ENCODE peak calls at places on chromosome 5, in six cellular contexts. H, M, Y, G, L and P are unnamed samples.
A peak's percentile ranks its signal among the peaks of the same experiment; 100 is the strongest.

GRCh38 chr5:179287071-179287470 is 58.2 kb downstream of the ADAMTS2 start:
- DNase-seq in H (no peak), M (no peak), Y (no peak), G (no peak), L (no peak), P (no peak)

GRCh38 chr5:55530669-55531068 is 4.1 kb downstream of the PLPP1 start:
- DNase-seq in H (no peak), M (peak; percentile 32), Y (no peak), G (no peak), L (no peak), P (no peak)

GRCh38 chr5:95761771-95762680 is 30.9 kb downstream of the RHOBTB3 start:
- DNase-seq in H (peak; percentile 94), M (no peak), Y (no peak), G (no peak), L (peak; percentile 44), P (no peak)

GRCh38 chr5:146680846-146681585 is 165.0 kb upstream of the GPR151 start:
- DNase-seq in H (no peak), M (no peak), Y (no peak), G (peak; percentile 47), L (no peak), P (no peak)

GRCh38 chr5:107808671-107809137 is 138.0 kb upstream of the EFNA5 start:
- DNase-seq in H (no peak), M (peak; percentile 96), Y (peak; percentile 87), G (no peak), L (peak; percentile 33), P (peak; percentile 80)

GRCh38 chr5:95178046-95178651 is 106.7 kb downstream of the MCTP1 start:
- DNase-seq in H (no peak), M (peak; percentile 95), Y (peak; percentile 70), G (no peak), L (peak; percentile 30), P (peak; percentile 64)

GRCh38 chr5:60633336-60633735 is 66.6 kb downstream of the DEPDC1B start:
- DNase-seq in H (peak; percentile 87), M (no peak), Y (no peak), G (peak; percentile 17), L (peak; percentile 73), P (no peak)

GRCh38 chr5:167853421-167853820 is 438.0 kb upstream of the WWC1 start:
- DNase-seq in H (peak; percentile 59), M (no peak), Y (no peak), G (no peak), L (peak; percentile 76), P (no peak)

GRCh38 chr5:134521831-134522230 is 3.6 kb upstream of the JADE2 start:
- DNase-seq in H (no peak), M (no peak), Y (no peak), G (no peak), L (no peak), P (no peak)

GRCh38 chr5:61619289-61619688 is 287.2 kb downstream of the ZSWIM6 start:
- DNase-seq in H (no peak), M (no peak), Y (no peak), G (no peak), L (no peak), P (no peak)

GRCh38 chr5:84091400-84091799 is 293.3 kb downstream of the EDIL3 start:
- DNase-seq in H (no peak), M (no peak), Y (no peak), G (no peak), L (no peak), P (peak; percentile 12)

GRCh38 chr5:5770825-5771224 is 348.3 kb downstream of the ICE1 start:
- DNase-seq in H (no peak), M (no peak), Y (no peak), G (no peak), L (no peak), P (no peak)

GRCh38 chr5:132132138-132132537 is 58.5 kb downstream of the CSF2 start:
- DNase-seq in H (no peak), M (no peak), Y (no peak), G (no peak), L (peak; percentile 15), P (no peak)

GRCh38 chr5:74127377-74128338 is 501.7 kb downstream of the ARHGEF28 start:
- DNase-seq in H (peak; percentile 33), M (no peak), Y (no peak), G (no peak), L (no peak), P (no peak)

GRCh38 chr5:16446993-16447392 is 18.6 kb downstream of the ZNF622 start:
- DNase-seq in H (no peak), M (no peak), Y (no peak), G (no peak), L (no peak), P (no peak)

GRCh38 chr5:134568761-134569725 is 43.6 kb downstream of the JADE2 start:
- DNase-seq in H (peak; percentile 24), M (no peak), Y (no peak), G (no peak), L (no peak), P (no peak)

GRCh38 chr5:23268136-23268535 is 239.3 kb upstream of the PRDM9 start:
- DNase-seq in H (no peak), M (no peak), Y (no peak), G (no peak), L (no peak), P (no peak)

GRCh38 chr5:141398608-141399007 is 861 bp downstream of the PCDHGB5 start:
- DNase-seq in H (no peak), M (no peak), Y (no peak), G (no peak), L (no peak), P (no peak)

GRCh38 chr5:83220331-83220730 is 143.0 kb downstream of the XRCC4 start:
- DNase-seq in H (peak; percentile 8), M (no peak), Y (no peak), G (no peak), L (no peak), P (no peak)

GRCh38 chr5:7331083-7331482 is 64.9 kb upstream of the ADCY2 start:
- DNase-seq in H (no peak), M (peak; percentile 42), Y (no peak), G (no peak), L (no peak), P (no peak)

GRCh38 chr5:120958877-120959485 is 494.9 kb downstream of the PRR16 start:
- DNase-seq in H (no peak), M (no peak), Y (no peak), G (no peak), L (no peak), P (no peak)

GRCh38 chr5:180649297-180650039 is at the start of gene FLT4:
- DNase-seq in H (no peak), M (no peak), Y (no peak), G (no peak), L (no peak), P (no peak)

DNA sequence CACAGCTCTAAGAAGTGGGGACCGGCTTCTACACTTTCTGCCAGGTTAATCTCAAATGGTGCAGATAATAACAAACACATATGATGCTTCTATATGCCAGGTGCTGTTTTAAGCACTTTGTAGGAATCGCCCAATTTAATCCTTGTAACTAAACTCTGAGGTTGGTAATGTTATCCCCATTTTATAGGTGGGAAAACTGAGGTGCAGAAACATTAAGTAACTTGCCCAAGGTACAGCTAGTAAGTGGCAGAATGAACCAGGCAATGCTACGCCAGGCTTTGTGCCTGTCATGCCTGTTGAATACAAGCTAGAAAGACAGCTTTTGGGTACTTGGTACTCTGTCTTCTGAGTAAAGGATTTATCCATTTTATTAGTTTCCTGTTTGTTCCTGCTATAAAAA is 19.7 kb downstream of the IQGAP2 start:
- DNase-seq in H (no peak), M (no peak), Y (no peak), G (no peak), L (no peak), P (no peak)
- H4K91ac ChIP-seq in H (no peak overlapping the region), M (no peak overlapping the region), Y (no peak overlapping the region), G (no peak overlapping the region), L (no peak overlapping the region), P (no peak overlapping the region)

DNA sequence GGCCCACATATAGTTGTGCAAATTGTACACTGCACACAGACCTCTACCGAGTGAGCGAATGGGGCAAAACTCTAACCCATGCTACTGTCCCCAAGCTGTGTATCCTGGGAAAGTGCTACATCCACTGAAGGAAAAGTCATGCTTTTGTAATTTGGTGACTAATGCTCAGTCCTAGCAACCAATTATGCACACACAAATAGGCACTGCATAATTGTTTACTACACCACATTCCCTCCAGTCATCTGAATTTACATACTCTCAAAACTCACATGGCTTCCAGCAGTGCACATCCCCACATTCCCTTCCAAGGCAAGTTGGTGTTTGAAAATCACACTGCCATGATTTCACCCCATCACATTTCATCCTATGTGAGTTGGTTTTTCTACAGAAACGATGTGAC is 125.9 kb upstream of the OSMR start:
- DNase-seq in H (peak; percentile 89), M (no peak), Y (no peak), G (peak; percentile 43), L (peak; percentile 95), P (no peak)
- H2AK5ac ChIP-seq in H (no peak overlapping the region), M (no peak overlapping the region), Y (no peak overlapping the region), G (no peak overlapping the region), L (no peak overlapping the region), P (no peak overlapping the region)

GRCh38 chr5:160071521-160072299 is 47.5 kb downstream of the PWWP2A start:
- DNase-seq in H (no peak), M (no peak), Y (no peak), G (no peak), L (peak; percentile 89), P (no peak)

GRCh38 chr5:160075073-160075472 is 44.2 kb downstream of the PWWP2A start:
- DNase-seq in H (peak; percentile 36), M (no peak), Y (no peak), G (no peak), L (peak; percentile 48), P (no peak)

GRCh38 chr5:160081495-160081894 is 37.8 kb downstream of the PWWP2A start:
- DNase-seq in H (no peak), M (no peak), Y (no peak), G (no peak), L (no peak), P (no peak)

GRCh38 chr5:160079753-160080152 is 39.5 kb downstream of the PWWP2A start:
- DNase-seq in H (no peak), M (no peak), Y (no peak), G (no peak), L (no peak), P (no peak)

DNA sequence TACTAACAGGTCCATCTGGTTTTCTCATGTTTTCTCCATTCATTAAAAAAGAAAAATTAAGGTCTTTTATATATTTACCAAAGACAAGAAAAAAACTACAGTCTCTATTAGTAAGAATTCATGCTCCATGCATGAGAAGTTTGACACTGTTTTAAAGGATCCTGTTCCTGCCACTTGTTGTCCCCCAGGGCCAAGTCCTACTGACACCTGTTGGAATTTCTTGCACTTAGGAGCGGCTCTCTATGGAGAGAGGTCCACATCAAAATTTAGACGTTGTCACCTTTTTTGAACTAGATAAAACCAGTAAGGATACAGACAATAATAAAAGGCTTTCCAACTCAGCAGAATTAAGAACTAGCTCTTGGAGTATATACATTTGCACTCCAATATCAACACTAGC is 42.3 kb downstream of the PWWP2A start:
- DNase-seq in H (no peak), M (no peak), Y (no peak), G (no peak), L (no peak), P (no peak)
- H4K91ac ChIP-seq in H (no peak overlapping the region), M (no peak overlapping the region), Y (no peak overlapping the region), G (no peak overlapping the region), L (no peak overlapping the region), P (no peak overlapping the region)

DNA sequence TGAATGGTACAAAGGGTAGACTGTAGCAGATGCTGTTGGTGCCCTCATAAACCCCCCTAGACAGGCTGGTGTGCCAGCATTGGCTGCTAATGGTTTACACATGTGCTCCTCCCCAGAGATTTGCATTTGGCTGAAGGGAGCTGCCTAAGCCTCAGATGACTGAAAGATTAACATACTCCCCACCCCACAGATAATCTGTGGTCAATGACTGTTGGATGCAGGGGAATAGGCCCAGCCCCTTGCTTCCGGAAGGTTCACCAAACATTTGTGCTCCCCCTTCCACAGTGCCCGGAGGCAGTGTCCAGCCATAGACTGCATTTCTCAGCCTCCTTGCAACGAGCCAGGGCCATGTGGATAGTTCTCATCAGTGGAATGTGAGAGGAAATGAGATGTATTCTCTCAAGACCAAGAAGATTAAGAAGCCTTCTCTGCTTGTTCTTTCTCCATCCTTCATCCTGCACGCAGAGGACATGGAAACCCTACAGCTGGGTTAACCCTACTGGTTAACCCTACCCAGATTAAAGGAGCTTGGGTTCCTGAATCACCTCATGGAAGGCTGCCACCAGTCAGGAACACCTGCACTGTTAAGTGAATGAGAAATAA is 79.6 kb downstream of the PHAX start:
- DNase-seq in H (peak; percentile 19), M (peak; percentile 77), Y (no peak), G (no peak), L (peak; percentile 29), P (no peak)
- H2AK5ac ChIP-seq in H (no peak overlapping the region), M (no peak overlapping the region), Y (no peak overlapping the region), G (no peak overlapping the region), L (no peak overlapping the region), P (no peak overlapping the region)